ENCODE peak calls at places on chromosomes 2 and 18, in four cellular contexts. One of them, this sample, is unnamed.

GRCh38 chr2:205727174-205727573 is 44.9 kb downstream of the NRP2 start:
- DNase-seq in HCT116: no peak
- DNase-seq in H1: no peak
- DNase-seq in K562: no peak
- DNase-seq in this sample: no peak

GRCh38 chr18:13800505-13801259 is 23.3 kb upstream of the MC5R start:
- DNase-seq in HCT116: peak
- DNase-seq in H1: peak
- DNase-seq in K562: peak
- DNase-seq in this sample: no peak

GRCh38 chr2:174026122-174026845 is 61.1 kb upstream of the SP3 start:
- DNase-seq in HCT116: no peak
- DNase-seq in H1: no peak
- DNase-seq in K562: no peak
- DNase-seq in this sample: no peak

GRCh38 chr2:7825591-7826312 is 856.1 kb upstream of the ID2 start:
- DNase-seq in HCT116: no peak
- DNase-seq in H1: no peak
- DNase-seq in K562: no peak
- DNase-seq in this sample: peak

GRCh38 chr2:214542866-214543265 is 132.0 kb downstream of the VWC2L start:
- DNase-seq in HCT116: no peak
- DNase-seq in H1: no peak
- DNase-seq in K562: no peak
- DNase-seq in this sample: no peak

GRCh38 chr2:82599021-82599420 is 1860.1 kb downstream of the SUCLG1 start:
- DNase-seq in HCT116: no peak
- DNase-seq in H1: no peak
- DNase-seq in K562: no peak
- DNase-seq in this sample: no peak

GRCh38 chr2:212766921-212767320 is 228.3 kb upstream of the ERBB4 start:
- DNase-seq in HCT116: no peak
- DNase-seq in H1: no peak
- DNase-seq in K562: no peak
- DNase-seq in this sample: no peak

GRCh38 chr2:177430425-177430824 is 37.9 kb downstream of the AGPS start:
- DNase-seq in HCT116: no peak
- DNase-seq in H1: no peak
- DNase-seq in K562: no peak
- DNase-seq in this sample: no peak

GRCh38 chr2:32811696-32812095 is 135.1 kb upstream of the LTBP1 start:
- DNase-seq in HCT116: no peak
- DNase-seq in H1: no peak
- DNase-seq in K562: no peak
- DNase-seq in this sample: no peak

GRCh38 chr2:45156605-45157004 is 147.4 kb upstream of the SIX2 start:
- DNase-seq in HCT116: no peak
- DNase-seq in H1: no peak
- DNase-seq in K562: no peak
- DNase-seq in this sample: no peak

GRCh38 chr2:100365434-100365833 is 43.1 kb upstream of the LONRF2 start:
- DNase-seq in HCT116: peak
- DNase-seq in H1: no peak
- DNase-seq in K562: no peak
- DNase-seq in this sample: no peak

GRCh38 chr2:206488623-206489022 is 45.3 kb downstream of the ADAM23 start:
- DNase-seq in HCT116: no peak
- DNase-seq in H1: no peak
- DNase-seq in K562: no peak
- DNase-seq in this sample: no peak

GRCh38 chr18:5630766-5631413 is 87.1 kb upstream of the EPB41L3 start:
- DNase-seq in HCT116: no peak
- DNase-seq in H1: no peak
- DNase-seq in K562: no peak
- DNase-seq in this sample: no peak

GRCh38 chr2:105417789-105418475 is 19.1 kb upstream of the FHL2 start:
- DNase-seq in HCT116: no peak
- DNase-seq in H1: no peak
- DNase-seq in K562: peak
- DNase-seq in this sample: no peak

GRCh38 chr18:12234451-12235190 is 19.5 kb upstream of the CIDEA start:
- DNase-seq in HCT116: no peak
- DNase-seq in H1: no peak
- DNase-seq in K562: no peak
- DNase-seq in this sample: no peak

GRCh38 chr2:197179744-197180498 is 130.7 kb downstream of the ANKRD44 start:
- DNase-seq in HCT116: no peak
- DNase-seq in H1: no peak
- DNase-seq in K562: no peak
- DNase-seq in this sample: no peak

GRCh38 chr2:112749755-112750559 is 14.5 kb downstream of the CKAP2L start:
- DNase-seq in HCT116: no peak
- DNase-seq in H1: no peak
- DNase-seq in K562: peak
- DNase-seq in this sample: no peak

GRCh38 chr2:183162362-183162761 is 38.1 kb downstream of the NUP35 start:
- DNase-seq in HCT116: no peak
- DNase-seq in H1: no peak
- DNase-seq in K562: no peak
- DNase-seq in this sample: no peak

GRCh38 chr2:23531881-23532280 is 146.9 kb downstream of the KLHL29 start:
- DNase-seq in HCT116: no peak
- DNase-seq in H1: no peak
- DNase-seq in K562: no peak
- DNase-seq in this sample: no peak

GRCh38 chr2:199485732-199486335 is 28.1 kb upstream of the SATB2 start:
- DNase-seq in HCT116: peak
- DNase-seq in H1: no peak
- DNase-seq in K562: peak
- DNase-seq in this sample: no peak

GRCh38 chr2:166373951-166374350 is 1.8 kb downstream of the SCN9A start:
- DNase-seq in HCT116: no peak
- DNase-seq in H1: no peak
- DNase-seq in K562: peak
- DNase-seq in this sample: no peak

GRCh38 chr2:144516417-144516980 is 3.4 kb downstream of the ZEB2 start:
- DNase-seq in HCT116: no peak
- DNase-seq in H1: no peak
- DNase-seq in K562: peak
- DNase-seq in this sample: no peak

GRCh38 chr18:34943587-34943986 is 97.6 kb upstream of the MAPRE2 start:
- DNase-seq in HCT116: no peak
- DNase-seq in H1: no peak
- DNase-seq in K562: no peak
- DNase-seq in this sample: no peak

GRCh38 chr18:36211612-36212065 is 24.3 kb downstream of the MOCOS start:
- DNase-seq in HCT116: no peak
- DNase-seq in H1: no peak
- DNase-seq in K562: no peak
- DNase-seq in this sample: peak

GRCh38 chr2:48145845-48146452 is 239.7 kb upstream of the FBXO11 start:
- DNase-seq in HCT116: no peak
- DNase-seq in H1: no peak
- DNase-seq in K562: peak
- DNase-seq in this sample: no peak

GRCh38 chr2:54206596-54206995 is 49.4 kb downstream of the TSPYL6 start:
- DNase-seq in HCT116: peak
- DNase-seq in H1: no peak
- DNase-seq in K562: peak
- DNase-seq in this sample: no peak

GRCh38 chr2:218962859-218963492 is 3.5 kb downstream of the CDK5R2 start:
- DNase-seq in HCT116: peak
- DNase-seq in H1: peak
- DNase-seq in K562: peak
- DNase-seq in this sample: no peak

GRCh38 chr2:102301867-102302362 is 9.4 kb upstream of the IL1RL1 start:
- DNase-seq in HCT116: peak
- DNase-seq in H1: peak
- DNase-seq in K562: no peak
- DNase-seq in this sample: peak

GRCh38 chr2:100166701-100167100 is 24.3 kb upstream of the AFF3 start:
- DNase-seq in HCT116: no peak
- DNase-seq in H1: no peak
- DNase-seq in K562: no peak
- DNase-seq in this sample: no peak

GRCh38 chr18:36179562-36180334 is 7.5 kb upstream of the MOCOS start:
- DNase-seq in HCT116: no peak
- DNase-seq in H1: no peak
- DNase-seq in K562: no peak
- DNase-seq in this sample: no peak

GRCh38 chr18:50356036-50356945 is 18.6 kb upstream of the SKA1 start:
- DNase-seq in HCT116: peak
- DNase-seq in H1: no peak
- DNase-seq in K562: no peak
- DNase-seq in this sample: peak

GRCh38 chr2:8462280-8462679 is 219.6 kb upstream of the ID2 start:
- DNase-seq in HCT116: no peak
- DNase-seq in H1: no peak
- DNase-seq in K562: no peak
- DNase-seq in this sample: no peak

GRCh38 chr2:72275084-72275483 is 127.4 kb upstream of the CYP26B1 start:
- DNase-seq in HCT116: no peak
- DNase-seq in H1: no peak
- DNase-seq in K562: no peak
- DNase-seq in this sample: no peak

GRCh38 chr2:240136671-240137292 is 677 bp upstream of the COPS9 start:
- DNase-seq in HCT116: no peak
- DNase-seq in H1: no peak
- DNase-seq in K562: peak
- DNase-seq in this sample: no peak

GRCh38 chr2:96342085-96342484 is 6.5 kb downstream of the NCAPH start:
- DNase-seq in HCT116: no peak
- DNase-seq in H1: no peak
- DNase-seq in K562: no peak
- DNase-seq in this sample: no peak

GRCh38 chr2:150076281-150076680 is 411.2 kb downstream of the RND3 start:
- DNase-seq in HCT116: no peak
- DNase-seq in H1: no peak
- DNase-seq in K562: no peak
- DNase-seq in this sample: no peak

GRCh38 chr2:201913197-201913596 is 106.9 kb downstream of the CDK15 start:
- DNase-seq in HCT116: no peak
- DNase-seq in H1: no peak
- DNase-seq in K562: no peak
- DNase-seq in this sample: no peak

GRCh38 chr2:170073288-170073687 is 104.7 kb upstream of the MYO3B start:
- DNase-seq in HCT116: no peak
- DNase-seq in H1: no peak
- DNase-seq in K562: no peak
- DNase-seq in this sample: no peak

GRCh38 chr2:96903318-96903717 is 33.4 kb upstream of the SEMA4C start:
- DNase-seq in HCT116: no peak
- DNase-seq in H1: no peak
- DNase-seq in K562: peak
- DNase-seq in this sample: no peak

DNA sequence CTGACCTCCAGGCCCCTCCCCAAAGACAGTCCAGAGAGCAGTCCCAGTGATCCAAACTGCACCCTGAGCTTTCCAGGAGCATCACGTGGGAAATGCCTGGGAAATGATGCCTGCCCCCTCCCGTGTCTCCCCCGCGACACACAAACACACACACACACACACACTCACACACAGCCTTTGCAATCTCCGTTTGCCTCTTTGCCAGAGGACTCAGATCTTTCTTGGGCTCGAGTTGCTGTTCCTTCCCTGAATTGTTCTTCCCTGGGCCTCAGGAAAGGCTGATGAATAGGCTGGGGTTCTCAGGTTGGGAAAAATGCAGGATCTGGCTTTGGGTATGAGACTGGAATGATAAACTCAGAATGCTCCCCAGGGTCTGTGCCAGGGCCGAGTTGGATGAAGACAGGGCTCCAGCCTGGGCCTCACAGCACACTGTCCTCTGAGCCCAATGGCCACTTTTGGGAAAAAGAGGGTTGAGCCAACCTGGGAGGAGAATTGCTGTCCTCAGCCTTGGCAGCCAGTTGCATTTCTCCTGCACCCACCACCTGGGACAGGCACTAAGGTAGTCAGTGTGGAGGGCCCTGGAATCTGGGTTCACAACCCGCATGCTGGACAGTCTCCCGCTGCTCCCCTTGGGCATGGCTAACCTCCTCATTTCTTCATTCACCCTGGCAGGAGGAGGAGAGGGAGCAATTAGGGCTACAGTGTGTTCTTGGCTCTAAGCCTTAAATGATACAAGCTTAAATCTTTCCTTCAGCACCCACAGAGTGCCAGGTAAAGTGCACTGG is 43.9 kb upstream of the ATP6V1B1 start:
- DNase-seq in HCT116: no peak
- DNase-seq in H1: no peak
- DNase-seq in K562: no peak
- DNase-seq in this sample: no peak
- TF ChIP-seq EGR1 in HCT116: no peak
- TF ChIP-seq EGR1 in H1: no peak
- TF ChIP-seq EGR1 in K562: no peak
- TF ChIP-seq EGR1 in this sample: no peak

DNA sequence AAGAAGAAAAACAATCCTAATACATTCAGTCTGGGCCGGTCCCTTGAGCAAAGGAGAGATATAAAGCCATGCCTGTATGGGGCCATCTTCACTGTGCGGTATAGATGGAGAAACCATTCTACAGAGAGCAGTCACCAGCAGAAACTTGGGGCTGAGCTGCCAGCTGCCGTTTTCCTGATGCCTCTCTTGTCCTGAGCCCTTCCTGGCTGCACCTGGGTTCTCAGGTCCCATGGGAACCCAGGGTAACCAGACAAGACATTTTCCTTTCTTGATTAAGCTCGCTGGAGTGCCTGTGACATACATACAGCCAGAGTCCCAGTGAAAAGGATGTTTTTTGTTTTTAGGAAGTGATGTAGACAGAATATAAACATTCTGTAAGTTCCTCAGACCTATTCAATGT is 5.3 kb upstream of the METTL21A start:
- DNase-seq in HCT116: no peak
- DNase-seq in H1: no peak
- DNase-seq in K562: no peak
- DNase-seq in this sample: no peak
- TF ChIP-seq CEBPB in HCT116: no peak
- TF ChIP-seq CEBPB in H1: no peak
- TF ChIP-seq CEBPB in K562: no peak
- TF ChIP-seq CEBPB in this sample: no peak

GRCh38 chr2:27249891-27250651 is 12.8 kb downstream of the SLC30A3 start:
- DNase-seq in HCT116: peak
- DNase-seq in H1: peak
- DNase-seq in K562: peak
- DNase-seq in this sample: no peak
- TF ChIP-seq EGR1 in HCT116: no peak
- TF ChIP-seq EGR1 in H1: no peak
- TF ChIP-seq EGR1 in K562: peak
- TF ChIP-seq EGR1 in this sample: no peak

DNA sequence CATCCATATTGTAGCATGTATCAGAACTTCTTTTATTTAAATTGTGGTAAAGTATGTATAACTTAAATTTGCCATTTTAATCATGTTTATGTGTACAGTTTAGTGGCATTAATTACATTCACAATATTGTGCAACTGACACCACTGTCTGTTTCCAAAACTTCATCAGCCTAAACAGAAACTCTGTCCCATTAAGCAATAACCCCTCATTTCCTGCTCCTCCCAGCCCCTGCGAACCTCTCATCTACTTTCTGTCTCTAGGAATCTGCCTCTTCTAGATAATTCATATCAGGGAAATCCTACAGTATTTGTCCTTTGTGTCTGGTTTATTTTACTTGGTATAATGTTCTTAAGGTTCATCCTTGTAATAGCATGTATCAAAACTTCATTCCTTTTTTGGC is 75.2 kb downstream of the BOLA3 start:
- DNase-seq in HCT116: no peak
- DNase-seq in H1: no peak
- DNase-seq in K562: no peak
- DNase-seq in this sample: no peak
- TF ChIP-seq CEBPB in HCT116: no peak
- TF ChIP-seq CEBPB in H1: no peak
- TF ChIP-seq CEBPB in K562: peak
- TF ChIP-seq CEBPB in this sample: no peak